ENCODE peak calls at places on chromosomes 11 and 22, in seven cellular contexts. One of them, this sample, is unnamed.

GRCh38 chr22:41524809-41525449 is 19.3 kb downstream of the POLR3H start:
- DNase-seq in stimulated activated CD4-positive, alpha-beta T cell treated with anti-CD3 and anti-CD28 coated beads, TNF-alpha, amount 100 ng/mL, for 1 hour: peak; percentile 29
- DNase-seq in RKO: no peak
- DNase-seq in dorsolateral prefrontal cortex: no peak
- DNase-seq in activated CD4-positive, CD25-positive, alpha-beta regulatory T cell: no peak
- DNase-seq in A172: peak; percentile 12
- DNase-seq in NCI-H446: no peak
- DNase-seq in this sample: no peak

GRCh38 chr22:43484227-43484626 is 72.4 kb downstream of the MPPED1 start:
- DNase-seq in RKO: no peak
- DNase-seq in dorsolateral prefrontal cortex: no peak
- DNase-seq in stimulated activated CD4-positive, alpha-beta T cell treated with anti-CD3 and anti-CD28 coated beads, TNF-alpha, amount 100 ng/mL, for 1 hour: no peak
- DNase-seq in NCI-H446: no peak
- DNase-seq in A172: no peak
- DNase-seq in activated CD4-positive, CD25-positive, alpha-beta regulatory T cell: no peak
- DNase-seq in this sample: no peak

GRCh38 chr11:94544832-94545640 is 1.3 kb downstream of the FUT4 start:
- DNase-seq in NCI-H446: no peak
- DNase-seq in dorsolateral prefrontal cortex: peak; percentile 50
- DNase-seq in activated CD4-positive, CD25-positive, alpha-beta regulatory T cell: no peak
- DNase-seq in RKO: peak; percentile 58
- DNase-seq in stimulated activated CD4-positive, alpha-beta T cell treated with anti-CD3 and anti-CD28 coated beads, TNF-alpha, amount 100 ng/mL, for 1 hour: no peak
- DNase-seq in A172: no peak
- DNase-seq in this sample: no peak

GRCh38 chr22:22691716-22692701 is 47.6 kb downstream of the GGTLC2 start:
- DNase-seq in A172: no peak
- DNase-seq in NCI-H446: no peak
- DNase-seq in activated CD4-positive, CD25-positive, alpha-beta regulatory T cell: no peak
- DNase-seq in dorsolateral prefrontal cortex: no peak
- DNase-seq in stimulated activated CD4-positive, alpha-beta T cell treated with anti-CD3 and anti-CD28 coated beads, TNF-alpha, amount 100 ng/mL, for 1 hour: no peak
- DNase-seq in RKO: no peak
- DNase-seq in this sample: no peak

GRCh38 chr11:72333657-72334056 is 89.7 kb upstream of the PHOX2A start:
- DNase-seq in dorsolateral prefrontal cortex: no peak
- DNase-seq in stimulated activated CD4-positive, alpha-beta T cell treated with anti-CD3 and anti-CD28 coated beads, TNF-alpha, amount 100 ng/mL, for 1 hour: no peak
- DNase-seq in activated CD4-positive, CD25-positive, alpha-beta regulatory T cell: no peak
- DNase-seq in RKO: no peak
- DNase-seq in NCI-H446: no peak
- DNase-seq in A172: no peak
- DNase-seq in this sample: no peak

GRCh38 chr11:121932646-121933185 is 183.3 kb downstream of the BLID start:
- DNase-seq in dorsolateral prefrontal cortex: no peak
- DNase-seq in stimulated activated CD4-positive, alpha-beta T cell treated with anti-CD3 and anti-CD28 coated beads, TNF-alpha, amount 100 ng/mL, for 1 hour: no peak
- DNase-seq in activated CD4-positive, CD25-positive, alpha-beta regulatory T cell: no peak
- DNase-seq in NCI-H446: no peak
- DNase-seq in A172: no peak
- DNase-seq in RKO: no peak
- DNase-seq in this sample: no peak

GRCh38 chr11:116535954-116536353 is 236.8 kb downstream of the BUD13 start:
- DNase-seq in A172: no peak
- DNase-seq in RKO: no peak
- DNase-seq in NCI-H446: peak; percentile 27
- DNase-seq in dorsolateral prefrontal cortex: no peak
- DNase-seq in stimulated activated CD4-positive, alpha-beta T cell treated with anti-CD3 and anti-CD28 coated beads, TNF-alpha, amount 100 ng/mL, for 1 hour: no peak
- DNase-seq in activated CD4-positive, CD25-positive, alpha-beta regulatory T cell: no peak
- DNase-seq in this sample: no peak

GRCh38 chr11:116787436-116787785 is 412 bp downstream of the ZPR1 start:
- DNase-seq in RKO: peak; percentile 51
- DNase-seq in A172: no peak
- DNase-seq in NCI-H446: no peak
- DNase-seq in activated CD4-positive, CD25-positive, alpha-beta regulatory T cell: no peak
- DNase-seq in stimulated activated CD4-positive, alpha-beta T cell treated with anti-CD3 and anti-CD28 coated beads, TNF-alpha, amount 100 ng/mL, for 1 hour: no peak
- DNase-seq in dorsolateral prefrontal cortex: no peak
- DNase-seq in this sample: no peak

GRCh38 chr11:64902102-64902900 is 14.7 kb downstream of the ATG2A start:
- DNase-seq in dorsolateral prefrontal cortex: no peak
- DNase-seq in stimulated activated CD4-positive, alpha-beta T cell treated with anti-CD3 and anti-CD28 coated beads, TNF-alpha, amount 100 ng/mL, for 1 hour: no peak
- DNase-seq in activated CD4-positive, CD25-positive, alpha-beta regulatory T cell: no peak
- DNase-seq in RKO: no peak
- DNase-seq in NCI-H446: no peak
- DNase-seq in A172: no peak
- DNase-seq in this sample: no peak

GRCh38 chr11:125892994-125893393 is 5.5 kb downstream of the HYLS1 start:
- DNase-seq in NCI-H446: no peak
- DNase-seq in dorsolateral prefrontal cortex: no peak
- DNase-seq in RKO: no peak
- DNase-seq in A172: no peak
- DNase-seq in stimulated activated CD4-positive, alpha-beta T cell treated with anti-CD3 and anti-CD28 coated beads, TNF-alpha, amount 100 ng/mL, for 1 hour: no peak
- DNase-seq in activated CD4-positive, CD25-positive, alpha-beta regulatory T cell: no peak
- DNase-seq in this sample: no peak

GRCh38 chr11:83671295-83671694 is 385.1 kb upstream of the CCDC90B start:
- DNase-seq in activated CD4-positive, CD25-positive, alpha-beta regulatory T cell: no peak
- DNase-seq in dorsolateral prefrontal cortex: no peak
- DNase-seq in RKO: peak; percentile 14
- DNase-seq in A172: no peak
- DNase-seq in NCI-H446: peak; percentile 18
- DNase-seq in stimulated activated CD4-positive, alpha-beta T cell treated with anti-CD3 and anti-CD28 coated beads, TNF-alpha, amount 100 ng/mL, for 1 hour: no peak
- DNase-seq in this sample: no peak

GRCh38 chr11:15826826-15827225 is 529.5 kb downstream of the SOX6 start:
- DNase-seq in NCI-H446: peak; percentile 31
- DNase-seq in activated CD4-positive, CD25-positive, alpha-beta regulatory T cell: no peak
- DNase-seq in A172: peak; percentile 5
- DNase-seq in RKO: peak; percentile 36
- DNase-seq in dorsolateral prefrontal cortex: no peak
- DNase-seq in stimulated activated CD4-positive, alpha-beta T cell treated with anti-CD3 and anti-CD28 coated beads, TNF-alpha, amount 100 ng/mL, for 1 hour: no peak
- DNase-seq in this sample: peak; percentile 12

GRCh38 chr11:114482114-114482513 is 42.8 kb downstream of the REXO2 start:
- DNase-seq in activated CD4-positive, CD25-positive, alpha-beta regulatory T cell: no peak
- DNase-seq in NCI-H446: no peak
- DNase-seq in dorsolateral prefrontal cortex: no peak
- DNase-seq in A172: no peak
- DNase-seq in RKO: no peak
- DNase-seq in stimulated activated CD4-positive, alpha-beta T cell treated with anti-CD3 and anti-CD28 coated beads, TNF-alpha, amount 100 ng/mL, for 1 hour: no peak
- DNase-seq in this sample: no peak

GRCh38 chr11:128692750-128693578 is 908 bp upstream of the FLI1 start:
- DNase-seq in stimulated activated CD4-positive, alpha-beta T cell treated with anti-CD3 and anti-CD28 coated beads, TNF-alpha, amount 100 ng/mL, for 1 hour: no peak
- DNase-seq in dorsolateral prefrontal cortex: no peak
- DNase-seq in RKO: no peak
- DNase-seq in A172: no peak
- DNase-seq in NCI-H446: no peak
- DNase-seq in activated CD4-positive, CD25-positive, alpha-beta regulatory T cell: no peak
- DNase-seq in this sample: no peak

GRCh38 chr11:78715639-78716311 is 141.1 kb upstream of the NARS2 start:
- DNase-seq in stimulated activated CD4-positive, alpha-beta T cell treated with anti-CD3 and anti-CD28 coated beads, TNF-alpha, amount 100 ng/mL, for 1 hour: no peak
- DNase-seq in activated CD4-positive, CD25-positive, alpha-beta regulatory T cell: no peak
- DNase-seq in dorsolateral prefrontal cortex: peak; percentile 74
- DNase-seq in NCI-H446: peak; percentile 15
- DNase-seq in RKO: peak; percentile 70
- DNase-seq in A172: peak; percentile 87
- DNase-seq in this sample: peak; percentile 91

GRCh38 chr11:25769287-25769686 is 562.6 kb upstream of the ANO3 start:
- DNase-seq in RKO: no peak
- DNase-seq in dorsolateral prefrontal cortex: no peak
- DNase-seq in stimulated activated CD4-positive, alpha-beta T cell treated with anti-CD3 and anti-CD28 coated beads, TNF-alpha, amount 100 ng/mL, for 1 hour: no peak
- DNase-seq in NCI-H446: no peak
- DNase-seq in A172: no peak
- DNase-seq in activated CD4-positive, CD25-positive, alpha-beta regulatory T cell: no peak
- DNase-seq in this sample: no peak

GRCh38 chr11:133787379-133788103 is 57.8 kb downstream of the SPATA19 start:
- DNase-seq in NCI-H446: no peak
- DNase-seq in RKO: no peak
- DNase-seq in stimulated activated CD4-positive, alpha-beta T cell treated with anti-CD3 and anti-CD28 coated beads, TNF-alpha, amount 100 ng/mL, for 1 hour: no peak
- DNase-seq in dorsolateral prefrontal cortex: no peak
- DNase-seq in A172: no peak
- DNase-seq in activated CD4-positive, CD25-positive, alpha-beta regulatory T cell: no peak
- DNase-seq in this sample: no peak

GRCh38 chr11:88131764-88132470 is 43.3 kb downstream of the RAB38 start:
- DNase-seq in stimulated activated CD4-positive, alpha-beta T cell treated with anti-CD3 and anti-CD28 coated beads, TNF-alpha, amount 100 ng/mL, for 1 hour: no peak
- DNase-seq in activated CD4-positive, CD25-positive, alpha-beta regulatory T cell: no peak
- DNase-seq in A172: peak; percentile 3
- DNase-seq in NCI-H446: no peak
- DNase-seq in RKO: no peak
- DNase-seq in dorsolateral prefrontal cortex: no peak
- DNase-seq in this sample: no peak

GRCh38 chr11:103091024-103091423 is 936 bp downstream of the DCUN1D5 start:
- DNase-seq in dorsolateral prefrontal cortex: no peak
- DNase-seq in stimulated activated CD4-positive, alpha-beta T cell treated with anti-CD3 and anti-CD28 coated beads, TNF-alpha, amount 100 ng/mL, for 1 hour: no peak
- DNase-seq in RKO: peak; percentile 80
- DNase-seq in NCI-H446: peak; percentile 39
- DNase-seq in activated CD4-positive, CD25-positive, alpha-beta regulatory T cell: no peak
- DNase-seq in A172: peak; percentile 1
- DNase-seq in this sample: no peak

GRCh38 chr22:45731798-45732495 is 60.3 kb downstream of the ATXN10 start:
- DNase-seq in dorsolateral prefrontal cortex: no peak
- DNase-seq in stimulated activated CD4-positive, alpha-beta T cell treated with anti-CD3 and anti-CD28 coated beads, TNF-alpha, amount 100 ng/mL, for 1 hour: no peak
- DNase-seq in NCI-H446: no peak
- DNase-seq in A172: peak; percentile 5
- DNase-seq in activated CD4-positive, CD25-positive, alpha-beta regulatory T cell: no peak
- DNase-seq in RKO: no peak
- DNase-seq in this sample: no peak

GRCh38 chr11:37504066-37504611 is 906.1 kb upstream of the RAG2 start:
- DNase-seq in activated CD4-positive, CD25-positive, alpha-beta regulatory T cell: no peak
- DNase-seq in A172: peak; percentile 86
- DNase-seq in RKO: peak; percentile 8
- DNase-seq in dorsolateral prefrontal cortex: no peak
- DNase-seq in stimulated activated CD4-positive, alpha-beta T cell treated with anti-CD3 and anti-CD28 coated beads, TNF-alpha, amount 100 ng/mL, for 1 hour: no peak
- DNase-seq in NCI-H446: no peak
- DNase-seq in this sample: peak; percentile 20

GRCh38 chr11:67289651-67290479 is 762 bp downstream of the ANKRD13D start:
- DNase-seq in stimulated activated CD4-positive, alpha-beta T cell treated with anti-CD3 and anti-CD28 coated beads, TNF-alpha, amount 100 ng/mL, for 1 hour: no peak
- DNase-seq in dorsolateral prefrontal cortex: no peak
- DNase-seq in RKO: no peak
- DNase-seq in A172: no peak
- DNase-seq in activated CD4-positive, CD25-positive, alpha-beta regulatory T cell: no peak
- DNase-seq in NCI-H446: no peak
- DNase-seq in this sample: peak; percentile 53

GRCh38 chr22:44291265-44292006 is 21.3 kb downstream of the SHISAL1 start:
- DNase-seq in dorsolateral prefrontal cortex: no peak
- DNase-seq in NCI-H446: no peak
- DNase-seq in activated CD4-positive, CD25-positive, alpha-beta regulatory T cell: no peak
- DNase-seq in RKO: peak; percentile 15
- DNase-seq in A172: peak; percentile 23
- DNase-seq in stimulated activated CD4-positive, alpha-beta T cell treated with anti-CD3 and anti-CD28 coated beads, TNF-alpha, amount 100 ng/mL, for 1 hour: no peak
- DNase-seq in this sample: no peak

GRCh38 chr11:107769189-107769588 is 57.3 kb upstream of the SLN start:
- DNase-seq in stimulated activated CD4-positive, alpha-beta T cell treated with anti-CD3 and anti-CD28 coated beads, TNF-alpha, amount 100 ng/mL, for 1 hour: no peak
- DNase-seq in A172: peak; percentile 72
- DNase-seq in NCI-H446: no peak
- DNase-seq in activated CD4-positive, CD25-positive, alpha-beta regulatory T cell: no peak
- DNase-seq in dorsolateral prefrontal cortex: no peak
- DNase-seq in RKO: peak; percentile 72
- DNase-seq in this sample: no peak

GRCh38 chr11:67345949-67346819 is 7.2 kb downstream of the POLD4 start:
- DNase-seq in RKO: peak; percentile 60
- DNase-seq in A172: peak; percentile 61
- DNase-seq in NCI-H446: no peak
- DNase-seq in stimulated activated CD4-positive, alpha-beta T cell treated with anti-CD3 and anti-CD28 coated beads, TNF-alpha, amount 100 ng/mL, for 1 hour: no peak
- DNase-seq in activated CD4-positive, CD25-positive, alpha-beta regulatory T cell: no peak
- DNase-seq in dorsolateral prefrontal cortex: no peak
- DNase-seq in this sample: no peak

GRCh38 chr22:44131412-44131811 is 49.3 kb upstream of the PARVG start:
- DNase-seq in A172: no peak
- DNase-seq in NCI-H446: no peak
- DNase-seq in RKO: no peak
- DNase-seq in activated CD4-positive, CD25-positive, alpha-beta regulatory T cell: no peak
- DNase-seq in stimulated activated CD4-positive, alpha-beta T cell treated with anti-CD3 and anti-CD28 coated beads, TNF-alpha, amount 100 ng/mL, for 1 hour: no peak
- DNase-seq in dorsolateral prefrontal cortex: no peak
- DNase-seq in this sample: no peak

GRCh38 chr11:118287006-118287405 is 17.5 kb upstream of the CD3E start:
- DNase-seq in A172: peak; percentile 46
- DNase-seq in stimulated activated CD4-positive, alpha-beta T cell treated with anti-CD3 and anti-CD28 coated beads, TNF-alpha, amount 100 ng/mL, for 1 hour: no peak
- DNase-seq in NCI-H446: no peak
- DNase-seq in dorsolateral prefrontal cortex: no peak
- DNase-seq in activated CD4-positive, CD25-positive, alpha-beta regulatory T cell: no peak
- DNase-seq in RKO: peak; percentile 9
- DNase-seq in this sample: no peak

GRCh38 chr11:12457030-12457600 is 79.7 kb downstream of the PARVA start:
- DNase-seq in RKO: no peak
- DNase-seq in A172: no peak
- DNase-seq in NCI-H446: no peak
- DNase-seq in dorsolateral prefrontal cortex: no peak
- DNase-seq in activated CD4-positive, CD25-positive, alpha-beta regulatory T cell: no peak
- DNase-seq in stimulated activated CD4-positive, alpha-beta T cell treated with anti-CD3 and anti-CD28 coated beads, TNF-alpha, amount 100 ng/mL, for 1 hour: no peak
- DNase-seq in this sample: no peak

GRCh38 chr11:87779276-87780067 is 395.8 kb downstream of the RAB38 start:
- DNase-seq in stimulated activated CD4-positive, alpha-beta T cell treated with anti-CD3 and anti-CD28 coated beads, TNF-alpha, amount 100 ng/mL, for 1 hour: no peak
- DNase-seq in NCI-H446: no peak
- DNase-seq in RKO: no peak
- DNase-seq in A172: no peak
- DNase-seq in dorsolateral prefrontal cortex: no peak
- DNase-seq in activated CD4-positive, CD25-positive, alpha-beta regulatory T cell: no peak
- DNase-seq in this sample: no peak

GRCh38 chr11:122691751-122692150 is 36.2 kb downstream of the UBASH3B start:
- DNase-seq in A172: no peak
- DNase-seq in dorsolateral prefrontal cortex: no peak
- DNase-seq in activated CD4-positive, CD25-positive, alpha-beta regulatory T cell: no peak
- DNase-seq in NCI-H446: no peak
- DNase-seq in stimulated activated CD4-positive, alpha-beta T cell treated with anti-CD3 and anti-CD28 coated beads, TNF-alpha, amount 100 ng/mL, for 1 hour: no peak
- DNase-seq in RKO: no peak
- DNase-seq in this sample: no peak

GRCh38 chr11:123483058-123483457 is 53.0 kb downstream of the GRAMD1B start:
- DNase-seq in A172: peak; percentile 64
- DNase-seq in NCI-H446: no peak
- DNase-seq in RKO: peak; percentile 50
- DNase-seq in dorsolateral prefrontal cortex: no peak
- DNase-seq in activated CD4-positive, CD25-positive, alpha-beta regulatory T cell: no peak
- DNase-seq in stimulated activated CD4-positive, alpha-beta T cell treated with anti-CD3 and anti-CD28 coated beads, TNF-alpha, amount 100 ng/mL, for 1 hour: no peak
- DNase-seq in this sample: peak; percentile 28

GRCh38 chr11:116703421-116703820 is 69.4 kb downstream of the BUD13 start:
- DNase-seq in A172: no peak
- DNase-seq in dorsolateral prefrontal cortex: peak; percentile 75
- DNase-seq in NCI-H446: no peak
- DNase-seq in stimulated activated CD4-positive, alpha-beta T cell treated with anti-CD3 and anti-CD28 coated beads, TNF-alpha, amount 100 ng/mL, for 1 hour: no peak
- DNase-seq in RKO: no peak
- DNase-seq in activated CD4-positive, CD25-positive, alpha-beta regulatory T cell: no peak
- DNase-seq in this sample: no peak

GRCh38 chr22:43996981-43997265 is 27.2 kb upstream of the PARVB start:
- DNase-seq in A172: no peak
- DNase-seq in dorsolateral prefrontal cortex: no peak
- DNase-seq in activated CD4-positive, CD25-positive, alpha-beta regulatory T cell: no peak
- DNase-seq in stimulated activated CD4-positive, alpha-beta T cell treated with anti-CD3 and anti-CD28 coated beads, TNF-alpha, amount 100 ng/mL, for 1 hour: no peak
- DNase-seq in NCI-H446: no peak
- DNase-seq in RKO: no peak
- DNase-seq in this sample: no peak

GRCh38 chr22:23245045-23245798 is 64.9 kb downstream of the BCR start:
- DNase-seq in dorsolateral prefrontal cortex: no peak
- DNase-seq in stimulated activated CD4-positive, alpha-beta T cell treated with anti-CD3 and anti-CD28 coated beads, TNF-alpha, amount 100 ng/mL, for 1 hour: no peak
- DNase-seq in RKO: no peak
- DNase-seq in activated CD4-positive, CD25-positive, alpha-beta regulatory T cell: no peak
- DNase-seq in A172: peak; percentile 84
- DNase-seq in NCI-H446: no peak
- DNase-seq in this sample: peak; percentile 69

GRCh38 chr11:117612111-117612510 is 184.9 kb downstream of the DSCAML1 start:
- DNase-seq in dorsolateral prefrontal cortex: no peak
- DNase-seq in NCI-H446: no peak
- DNase-seq in stimulated activated CD4-positive, alpha-beta T cell treated with anti-CD3 and anti-CD28 coated beads, TNF-alpha, amount 100 ng/mL, for 1 hour: no peak
- DNase-seq in activated CD4-positive, CD25-positive, alpha-beta regulatory T cell: no peak
- DNase-seq in A172: no peak
- DNase-seq in RKO: no peak
- DNase-seq in this sample: no peak

GRCh38 chr11:43969543-43969942 is 27.1 kb downstream of the C11orf96 start:
- DNase-seq in dorsolateral prefrontal cortex: no peak
- DNase-seq in activated CD4-positive, CD25-positive, alpha-beta regulatory T cell: no peak
- DNase-seq in A172: no peak
- DNase-seq in RKO: no peak
- DNase-seq in NCI-H446: peak; percentile 30
- DNase-seq in stimulated activated CD4-positive, alpha-beta T cell treated with anti-CD3 and anti-CD28 coated beads, TNF-alpha, amount 100 ng/mL, for 1 hour: no peak
- DNase-seq in this sample: no peak

GRCh38 chr11:110829873-110830272 is 117.6 kb upstream of the ARHGAP20 start:
- DNase-seq in activated CD4-positive, CD25-positive, alpha-beta regulatory T cell: no peak
- DNase-seq in RKO: no peak
- DNase-seq in A172: no peak
- DNase-seq in stimulated activated CD4-positive, alpha-beta T cell treated with anti-CD3 and anti-CD28 coated beads, TNF-alpha, amount 100 ng/mL, for 1 hour: no peak
- DNase-seq in NCI-H446: no peak
- DNase-seq in dorsolateral prefrontal cortex: no peak
- DNase-seq in this sample: no peak

This sample was measured in H54.